ENCODE peak calls at places on chromosomes 6 and 20, in four cellular contexts. K is fibroblast of mammary gland, E is activated B cell treated with CpG ODN at 0.5 μM for 24 hours, S is heart left ventricle. G is an unnamed sample.

GRCh38 chr20:8583209-8584106 is 451.4 kb downstream of the PLCB1 start:
- DNase-seq in K (no peak), E (no peak), S (no peak), G (peak; percentile 55)

GRCh38 chr6:125102901-125103300 is 50.7 kb upstream of the TPD52L1 start:
- DNase-seq in K (peak; percentile 68), E (no peak), S (no peak), G (peak; percentile 89)

GRCh38 chr6:73236147-73236750 is 11.0 kb upstream of the KHDC1L start:
- DNase-seq in K (peak; percentile 96), E (no peak), S (no peak), G (peak; percentile 83)

GRCh38 chr6:14964901-14965300 is 281.0 kb upstream of the JARID2 start:
- DNase-seq in K (no peak), E (no peak), S (no peak), G (no peak)

GRCh38 chr6:148422085-148422484 is 79.4 kb downstream of the SASH1 start:
- DNase-seq in K (no peak), E (no peak), S (no peak), G (no peak)

GRCh38 chr20:39986231-39986904 is 702.7 kb downstream of the MAFB start:
- DNase-seq in K (peak; percentile 58), E (no peak), S (peak; percentile 82), G (peak; percentile 58)

GRCh38 chr20:31496761-31497295 is 17.4 kb upstream of the HM13 start:
- DNase-seq in K (peak; percentile 38), E (no peak), S (peak; percentile 87), G (no peak)

GRCh38 chr20:8309638-8310037 is 177.6 kb downstream of the PLCB1 start:
- DNase-seq in K (no peak), E (no peak), S (no peak), G (peak; percentile 55)

GRCh38 chr6:79868098-79868722 is 79.1 kb downstream of the ELOVL4 start:
- DNase-seq in K (peak; percentile 75), E (no peak), S (no peak), G (peak; percentile 87)

GRCh38 chr6:100370265-100370664 is 94.5 kb downstream of the SIM1 start:
- DNase-seq in K (peak; percentile 21), E (no peak), S (no peak), G (peak; percentile 26)

GRCh38 chr6:150301871-150302800 is 66.7 kb upstream of the IYD start:
- DNase-seq in K (peak; percentile 82), E (no peak), S (no peak), G (peak; percentile 63)

GRCh38 chr6:33549196-33549595 is 30.9 kb downstream of the BAK1 start:
- DNase-seq in K (no peak), E (no peak), S (no peak), G (no peak)

GRCh38 chr20:50013976-50014375 is 31.2 kb downstream of the SNAI1 start:
- DNase-seq in K (no peak), E (no peak), S (no peak), G (no peak)

GRCh38 chr20:57801046-57801445 is 91.2 kb upstream of the PMEPA1 start:
- DNase-seq in K (no peak), E (no peak), S (no peak), G (no peak)

GRCh38 chr20:57801581-57801980 is 91.8 kb upstream of the PMEPA1 start:
- DNase-seq in K (no peak), E (no peak), S (no peak), G (no peak)

GRCh38 chr20:57803718-57804005 is 93.8 kb upstream of the PMEPA1 start:
- DNase-seq in K (no peak), E (no peak), S (no peak), G (no peak)

GRCh38 chr20:57804470-57805250 is 94.8 kb upstream of the PMEPA1 start:
- DNase-seq in K (no peak), E (no peak), S (no peak), G (no peak)

DNA sequence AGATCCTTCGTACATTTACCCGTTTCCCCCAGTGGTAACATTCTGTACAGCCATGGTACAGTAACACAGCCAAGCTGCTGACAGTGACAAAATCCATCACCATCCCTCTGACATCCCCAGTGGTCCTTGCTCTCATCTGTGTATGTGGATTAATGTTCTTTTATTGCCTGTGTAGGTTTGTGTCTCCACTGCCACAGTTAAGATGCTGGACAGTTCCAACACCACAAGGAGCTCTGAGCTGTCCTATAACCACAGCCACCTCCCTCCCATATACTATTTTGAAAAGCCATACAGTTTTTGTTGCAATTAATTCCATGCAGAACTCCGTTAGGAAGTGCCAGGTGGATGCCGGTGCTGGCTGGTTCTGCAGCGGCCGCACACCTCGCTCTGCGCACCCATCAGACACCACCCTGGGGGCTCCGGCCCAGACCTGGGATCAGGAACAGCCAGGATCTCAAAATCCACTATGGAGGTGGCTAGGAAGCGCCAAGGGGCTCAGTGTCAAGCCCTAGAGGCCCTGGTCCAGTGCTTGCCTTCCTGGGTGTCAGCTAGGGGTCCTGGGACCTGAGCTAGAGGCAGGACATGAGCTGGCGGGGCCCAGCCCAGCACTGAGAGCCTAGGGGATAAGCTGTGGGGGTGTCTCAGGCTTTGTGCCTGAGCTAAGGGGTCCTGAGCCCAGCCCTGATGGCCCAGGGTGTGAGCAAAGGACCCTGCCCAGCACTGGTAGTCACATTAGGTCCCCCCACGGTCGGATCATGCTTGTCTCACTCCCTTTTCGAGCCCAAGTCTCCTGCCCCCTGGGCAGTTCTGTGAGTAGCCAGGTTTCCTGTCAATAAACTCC is 93.3 kb upstream of the PMEPA1 start:
- DNase-seq in K (no peak), E (no peak), S (no peak), G (peak; percentile 6)
- TF ChIP-seq CTCF in K (no peak), E (no peak), S (no peak), G (no peak)

DNA sequence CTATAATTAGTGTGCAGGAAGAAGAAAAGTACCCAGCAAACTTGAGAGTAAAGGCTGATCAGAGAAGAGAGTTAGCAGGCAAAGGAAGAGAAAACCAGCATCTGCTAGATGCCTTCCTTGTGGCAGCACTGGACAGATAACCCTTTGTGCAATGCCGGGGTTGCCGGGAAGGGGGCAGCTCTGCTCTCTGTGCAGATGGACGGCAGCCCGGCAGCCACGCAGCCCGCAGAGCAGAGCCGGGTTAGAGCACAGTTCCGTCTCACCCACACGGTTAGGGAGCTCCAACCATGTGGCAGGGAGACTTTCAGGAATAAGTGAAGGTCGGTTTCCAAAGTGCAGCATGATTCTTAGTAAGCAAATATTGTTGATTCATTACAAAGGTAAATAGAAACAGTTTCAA is 80.0 kb upstream of the RPS6KA2 start:
- DNase-seq in K (peak; percentile 31), E (no peak), S (peak; percentile 63), G (peak; percentile 58)
- TF ChIP-seq CTCF in K (peak; percentile 54), E (no peak), S (peak; percentile 65), G (peak; percentile 69)

GRCh38 chr20:3330046-3330741 is 77.3 kb downstream of the DNAAF9 start:
- DNase-seq in K (peak; percentile 73), E (no peak), S (no peak), G (peak; percentile 67)
- TF ChIP-seq CTCF in K (peak; percentile 11), E (no peak), S (no peak), G (peak; percentile 33)

GRCh38 chr6:166673309-166673708 is 46.3 kb upstream of the RPS6KA2 start:
- DNase-seq in K (no peak), E (no peak), S (no peak), G (no peak)

GRCh38 chr6:166670894-166671293 is 43.8 kb upstream of the RPS6KA2 start:
- DNase-seq in K (peak; percentile 5), E (no peak), S (no peak), G (no peak)

GRCh38 chr6:166672624-166673165 is 45.6 kb upstream of the RPS6KA2 start:
- DNase-seq in K (peak; percentile 3), E (no peak), S (no peak), G (no peak)

GRCh38 chr6:166671434-166672061 is 44.5 kb upstream of the RPS6KA2 start:
- DNase-seq in K (peak; percentile 32), E (no peak), S (no peak), G (peak; percentile 17)

DNA sequence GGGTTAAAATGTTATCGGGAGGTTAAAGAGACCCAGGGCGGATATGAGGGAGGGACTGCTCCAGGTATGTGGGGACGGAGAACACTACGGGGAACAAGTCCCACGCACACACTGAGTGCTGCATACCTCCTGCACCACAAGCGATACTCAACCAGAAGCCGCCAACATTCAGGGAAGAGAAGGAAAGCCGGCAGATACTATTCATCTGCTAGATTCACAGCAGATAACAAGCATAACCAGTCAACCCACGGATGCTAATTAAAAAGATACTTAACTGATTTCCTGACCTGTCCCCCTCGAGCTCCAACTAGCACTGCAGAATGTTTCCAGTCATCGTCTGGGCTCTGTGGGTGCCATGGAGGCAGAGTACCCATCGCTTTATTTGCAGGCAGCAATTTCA is 45.1 kb upstream of the RPS6KA2 start:
- DNase-seq in K (no peak), E (no peak), S (no peak), G (no peak)
- TF ChIP-seq CTCF in K (no peak), E (no peak), S (no peak), G (no peak)